ENCODE peak calls at places on chromosome 14, in five cellular contexts. One of them, this sample, is unnamed.

GRCh38 chr14:57889245-57889644 is 23.4 kb upstream of the SLC35F4 start:
- DNase-seq in hepatocyte: peak; percentile 33
- DNase-seq in K562: no peak
- DNase-seq in GM23338: no peak
- DNase-seq in H9: no peak
- DNase-seq in this sample: no peak

GRCh38 chr14:74612346-74613021 is 447 bp upstream of the LTBP2 start:
- DNase-seq in hepatocyte: peak; percentile 93
- DNase-seq in GM23338: peak; percentile 95
- DNase-seq in K562: peak; percentile 89
- DNase-seq in H9: peak; percentile 88
- DNase-seq in this sample: peak; percentile 72

GRCh38 chr14:74949211-74949610 is 6.2 kb downstream of the PGF start:
- DNase-seq in H9: no peak
- DNase-seq in hepatocyte: no peak
- DNase-seq in GM23338: no peak
- DNase-seq in K562: no peak
- DNase-seq in this sample: no peak

GRCh38 chr14:86935241-86935640 is 1057.7 kb downstream of the GALC start:
- DNase-seq in H9: no peak
- DNase-seq in hepatocyte: no peak
- DNase-seq in GM23338: no peak
- DNase-seq in K562: no peak
- DNase-seq in this sample: peak; percentile 61

GRCh38 chr14:101556131-101556530 is 5.2 kb upstream of the DIO3 start:
- DNase-seq in H9: no peak
- DNase-seq in hepatocyte: no peak
- DNase-seq in K562: no peak
- DNase-seq in GM23338: no peak
- DNase-seq in this sample: no peak

GRCh38 chr14:21326972-21327371 is 47.1 kb downstream of the RPGRIP1 start:
- DNase-seq in K562: no peak
- DNase-seq in GM23338: peak; percentile 21
- DNase-seq in hepatocyte: no peak
- DNase-seq in H9: no peak
- DNase-seq in this sample: no peak

GRCh38 chr14:71408362-71409035 is 501.2 kb downstream of the PCNX1 start:
- DNase-seq in hepatocyte: no peak
- DNase-seq in H9: no peak
- DNase-seq in GM23338: peak; percentile 45
- DNase-seq in K562: no peak
- DNase-seq in this sample: peak; percentile 31

GRCh38 chr14:27387458-27387857 is 789.6 kb upstream of the NOVA1 start:
- DNase-seq in hepatocyte: no peak
- DNase-seq in H9: no peak
- DNase-seq in GM23338: no peak
- DNase-seq in K562: no peak
- DNase-seq in this sample: no peak

GRCh38 chr14:92647499-92648279 is 100.7 kb downstream of the LGMN start:
- DNase-seq in hepatocyte: no peak
- DNase-seq in K562: no peak
- DNase-seq in GM23338: no peak
- DNase-seq in H9: no peak
- DNase-seq in this sample: peak; percentile 59

GRCh38 chr14:103157969-103158368 is 34.7 kb downstream of the TNFAIP2 start:
- DNase-seq in GM23338: no peak
- DNase-seq in K562: no peak
- DNase-seq in hepatocyte: no peak
- DNase-seq in H9: peak; percentile 27
- DNase-seq in this sample: no peak

GRCh38 chr14:103026988-103027387 is 30.4 kb downstream of the CDC42BPB start:
- DNase-seq in hepatocyte: no peak
- DNase-seq in H9: no peak
- DNase-seq in GM23338: no peak
- DNase-seq in K562: no peak
- DNase-seq in this sample: no peak

DNA sequence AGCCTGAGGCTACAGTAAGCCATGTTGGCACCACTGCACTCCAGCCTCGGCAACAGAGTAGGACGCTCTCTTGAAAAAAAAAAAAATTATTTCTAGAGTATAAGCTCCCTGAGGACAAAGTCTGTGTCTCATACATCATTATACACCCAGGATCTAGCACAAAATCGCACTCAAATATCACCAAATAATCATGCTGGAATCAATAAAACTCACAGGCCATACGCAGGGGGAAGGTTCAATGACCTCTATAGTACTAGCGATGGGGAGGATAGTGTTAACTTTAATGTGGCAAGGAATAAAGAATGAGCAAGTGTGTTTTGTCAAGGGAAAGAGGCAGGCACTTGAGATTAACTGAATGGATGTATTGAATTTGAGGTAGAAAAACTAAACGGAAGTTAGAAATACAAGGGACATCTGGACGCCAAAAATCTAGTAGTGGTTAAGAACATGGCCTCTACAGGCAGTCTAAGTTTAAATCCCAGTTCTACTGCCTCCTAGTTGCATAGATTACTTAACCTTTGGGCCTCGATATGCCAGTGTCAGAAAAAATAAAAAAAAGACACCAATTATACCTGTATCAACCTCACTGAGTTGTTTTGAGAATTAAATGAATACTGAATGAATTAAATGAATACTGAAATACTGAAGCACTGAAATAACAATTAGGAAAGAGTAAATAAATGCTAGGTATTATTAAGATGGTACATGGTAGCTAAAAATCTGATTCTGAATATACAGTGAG is 4.4 kb upstream of the AP4S1 start:
- DNase-seq in K562: no peak
- DNase-seq in hepatocyte: no peak
- DNase-seq in H9: no peak
- DNase-seq in GM23338: no peak
- DNase-seq in this sample: no peak
- H2AFZ ChIP-seq in K562: no peak overlapping the region
- H2AFZ ChIP-seq in hepatocyte: no peak overlapping the region
- H2AFZ ChIP-seq in H9: no peak overlapping the region
- H2AFZ ChIP-seq in GM23338: no peak overlapping the region
- H2AFZ ChIP-seq in this sample: no peak overlapping the region

DNA sequence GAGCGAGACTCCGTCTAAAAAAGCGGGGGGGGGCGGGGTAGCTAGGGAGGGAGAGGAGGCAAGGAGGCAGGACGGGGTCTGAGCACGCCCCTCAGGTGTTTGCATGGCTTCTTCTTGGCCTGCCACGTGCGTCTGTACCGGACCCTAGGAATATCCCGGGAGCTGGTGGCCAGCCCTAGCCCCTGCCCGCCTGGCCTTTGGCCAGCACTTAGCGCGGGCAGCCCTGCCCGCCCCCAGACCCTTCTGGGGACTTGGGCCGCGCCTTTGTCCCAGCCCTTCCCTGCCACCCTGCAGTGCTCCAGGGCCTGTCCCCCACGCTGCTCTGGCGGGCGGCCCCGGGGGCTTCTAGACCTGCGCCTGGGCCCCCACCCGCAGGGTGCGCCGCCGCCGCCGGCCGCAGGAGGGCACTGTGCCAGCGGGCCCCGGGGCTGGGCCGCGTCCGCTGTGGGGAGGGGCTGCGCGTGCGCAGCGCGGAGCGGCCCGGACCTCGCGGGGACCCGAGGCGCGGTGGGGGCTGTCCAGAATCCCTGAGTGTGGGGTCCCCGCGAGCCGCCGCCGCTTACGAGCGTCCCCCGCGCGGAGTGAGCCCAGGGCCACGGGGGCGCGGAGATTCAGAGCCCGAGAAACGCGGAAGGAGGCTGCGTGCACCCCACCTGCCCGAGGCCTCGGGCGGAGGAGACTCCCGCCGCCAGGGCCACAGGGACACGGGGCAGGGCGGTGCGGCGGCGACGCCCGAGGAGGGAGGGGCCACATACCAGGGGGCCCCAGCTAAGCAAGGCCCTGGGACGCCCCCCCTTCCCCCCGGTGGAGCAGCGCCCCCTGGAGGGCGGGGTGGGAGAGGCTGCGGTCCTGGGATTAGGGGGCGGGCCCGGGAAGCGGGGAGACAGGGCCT is 21.0 kb downstream of the SLC25A29 start:
- DNase-seq in H9: peak; percentile 91
- DNase-seq in GM23338: peak; percentile 85
- DNase-seq in K562: peak; percentile 96
- DNase-seq in hepatocyte: peak; percentile 88
- DNase-seq in this sample: peak; percentile 32
- H2AFZ ChIP-seq in H9: no peak overlapping the region
- H2AFZ ChIP-seq in GM23338: no peak overlapping the region
- H2AFZ ChIP-seq in K562: peak overlapping the region; percentile 91
- H2AFZ ChIP-seq in hepatocyte: peak overlapping the region; percentile 100
- H2AFZ ChIP-seq in this sample: peak overlapping the region; percentile 100

DNA sequence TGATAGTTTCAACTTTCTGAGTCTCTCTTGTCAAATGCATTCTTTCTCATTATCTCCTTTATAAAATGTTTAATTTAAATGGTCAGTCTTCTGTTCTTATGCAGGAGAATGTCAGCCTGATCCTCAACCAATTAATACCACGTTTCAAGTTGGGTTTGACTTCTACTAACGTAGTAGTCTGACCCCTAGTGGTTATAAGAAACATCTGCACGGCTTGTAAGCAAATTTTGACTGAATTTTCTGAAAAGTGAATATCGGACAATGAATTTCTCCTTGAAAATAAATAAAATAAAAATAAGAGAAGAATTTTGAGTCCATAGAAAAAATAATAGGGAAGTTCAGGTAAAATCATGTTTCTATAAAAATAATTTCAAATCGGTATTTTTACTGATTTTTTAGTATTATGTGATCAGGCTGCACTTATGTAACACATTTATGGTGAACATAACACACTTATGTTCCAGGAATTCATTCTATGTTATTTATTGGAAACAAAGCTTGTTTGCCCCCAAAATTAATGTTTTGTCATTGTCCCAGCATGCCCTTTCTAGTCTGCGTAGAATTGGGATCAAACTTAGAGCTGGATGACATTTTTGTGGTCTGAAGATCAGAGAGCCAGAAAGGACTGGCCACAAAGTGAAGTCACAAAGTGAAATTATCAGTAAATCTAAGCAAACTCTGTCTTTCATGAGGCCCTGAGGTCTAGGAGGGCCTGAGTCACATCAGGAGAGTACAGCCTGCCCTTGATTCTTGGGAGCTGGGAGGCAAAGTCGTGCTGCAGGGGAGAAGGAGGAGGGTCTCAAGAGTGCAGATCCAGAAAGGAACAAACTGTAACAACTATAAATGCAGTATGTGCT is 101.2 kb upstream of the STXBP6 start:
- DNase-seq in hepatocyte: peak; percentile 73
- DNase-seq in K562: peak; percentile 31
- DNase-seq in H9: no peak
- DNase-seq in GM23338: peak; percentile 82
- DNase-seq in this sample: peak; percentile 71
- H2AFZ ChIP-seq in hepatocyte: peak overlapping the region; percentile 3
- H2AFZ ChIP-seq in K562: no peak overlapping the region
- H2AFZ ChIP-seq in H9: no peak overlapping the region
- H2AFZ ChIP-seq in GM23338: no peak overlapping the region
- H2AFZ ChIP-seq in this sample: no peak overlapping the region

GRCh38 chr14:50619569-50620141 is 48.5 kb downstream of the SAV1 start:
- DNase-seq in H9: no peak
- DNase-seq in hepatocyte: peak; percentile 34
- DNase-seq in GM23338: peak; percentile 60
- DNase-seq in K562: no peak
- DNase-seq in this sample: peak; percentile 65
- H2AFZ ChIP-seq in H9: no peak overlapping the region
- H2AFZ ChIP-seq in hepatocyte: no peak overlapping the region
- H2AFZ ChIP-seq in GM23338: no peak overlapping the region
- H2AFZ ChIP-seq in K562: no peak overlapping the region
- H2AFZ ChIP-seq in this sample: no peak overlapping the region

DNA sequence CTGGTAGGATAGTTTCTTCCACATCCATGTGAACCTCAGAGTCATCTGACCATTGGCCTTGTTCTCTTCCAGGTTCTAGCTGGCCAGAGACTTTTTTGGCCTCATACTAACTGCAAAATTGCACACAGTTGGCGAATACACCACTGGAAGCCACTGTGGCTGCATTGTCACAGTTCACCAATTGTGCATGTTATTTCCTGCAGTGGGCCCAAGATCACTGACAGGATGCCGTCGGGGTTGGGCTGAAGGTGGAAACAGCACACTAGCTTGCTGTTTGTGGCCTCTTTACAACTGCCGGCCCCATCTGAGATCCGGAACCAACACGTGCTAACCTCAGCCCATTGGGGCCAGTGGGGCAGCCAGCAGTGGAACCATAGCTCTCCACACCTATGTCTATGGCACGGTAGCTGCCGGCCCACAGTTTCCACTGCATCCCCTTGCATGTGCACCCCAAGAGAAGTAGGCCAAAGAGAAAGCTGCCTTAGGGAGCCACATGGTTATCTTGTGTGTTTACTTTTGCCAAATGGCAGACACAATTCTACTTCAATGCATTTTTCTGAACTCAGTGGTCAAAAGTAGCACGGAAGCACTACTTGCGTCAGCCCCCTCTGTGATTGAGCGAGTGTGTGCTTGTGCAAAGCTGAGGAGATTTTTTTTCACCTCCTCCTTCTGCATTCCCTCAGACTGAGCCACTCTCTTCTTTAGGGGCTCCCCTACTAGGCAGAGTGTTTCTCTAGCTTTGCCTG is 464.0 kb downstream of the RAD51B start:
- DNase-seq in K562: no peak
- DNase-seq in hepatocyte: no peak
- DNase-seq in H9: no peak
- DNase-seq in GM23338: no peak
- DNase-seq in this sample: no peak
- H2AFZ ChIP-seq in K562: no peak overlapping the region
- H2AFZ ChIP-seq in hepatocyte: no peak overlapping the region
- H2AFZ ChIP-seq in H9: no peak overlapping the region
- H2AFZ ChIP-seq in GM23338: no peak overlapping the region
- H2AFZ ChIP-seq in this sample: no peak overlapping the region